ENCODE peak calls at places on chromosomes 2 and 18, in four cellular contexts. One of them, this sample, is unnamed.

GRCh38 chr2:67486041-67486796 is 89.1 kb downstream of the ETAA1 start:
- DNase-seq in suprapubic skin: no peak
- DNase-seq in ascending aorta: no peak
- DNase-seq in dorsolateral prefrontal cortex: no peak
- DNase-seq in this sample: no peak

GRCh38 chr2:57979158-57979557 is 67.4 kb upstream of the VRK2 start:
- DNase-seq in suprapubic skin: no peak
- DNase-seq in ascending aorta: no peak
- DNase-seq in dorsolateral prefrontal cortex: no peak
- DNase-seq in this sample: no peak

GRCh38 chr2:67752964-67753363 is 309.8 kb downstream of the C1D start:
- DNase-seq in suprapubic skin: no peak
- DNase-seq in ascending aorta: no peak
- DNase-seq in dorsolateral prefrontal cortex: no peak
- DNase-seq in this sample: no peak

GRCh38 chr2:227370791-227371312 is 8.3 kb downstream of the TM4SF20 start:
- DNase-seq in suprapubic skin: no peak
- DNase-seq in ascending aorta: peak
- DNase-seq in dorsolateral prefrontal cortex: no peak
- DNase-seq in this sample: no peak

GRCh38 chr2:218607436-218608115 is at the start of gene PLCD4:
- DNase-seq in suprapubic skin: no peak
- DNase-seq in ascending aorta: no peak
- DNase-seq in dorsolateral prefrontal cortex: no peak
- DNase-seq in this sample: no peak

GRCh38 chr2:203722411-203722810 is 16.0 kb downstream of the CD28 start:
- DNase-seq in suprapubic skin: no peak
- DNase-seq in ascending aorta: no peak
- DNase-seq in dorsolateral prefrontal cortex: no peak
- DNase-seq in this sample: no peak

GRCh38 chr18:62881509-62882016 is 166.2 kb downstream of the PHLPP1 start:
- DNase-seq in suprapubic skin: no peak
- DNase-seq in ascending aorta: no peak
- DNase-seq in dorsolateral prefrontal cortex: no peak
- DNase-seq in this sample: no peak

GRCh38 chr18:57898506-57899124 is 95.5 kb upstream of the ATP8B1 start:
- DNase-seq in suprapubic skin: no peak
- DNase-seq in ascending aorta: no peak
- DNase-seq in dorsolateral prefrontal cortex: no peak
- DNase-seq in this sample: no peak

GRCh38 chr2:236047886-236048540 is 120.2 kb downstream of the GBX2 start:
- DNase-seq in suprapubic skin: no peak
- DNase-seq in ascending aorta: no peak
- DNase-seq in dorsolateral prefrontal cortex: no peak
- DNase-seq in this sample: no peak

GRCh38 chr18:48708807-48709206 is 170.0 kb downstream of the CTIF start:
- DNase-seq in suprapubic skin: no peak
- DNase-seq in ascending aorta: no peak
- DNase-seq in dorsolateral prefrontal cortex: no peak
- DNase-seq in this sample: no peak

GRCh38 chr2:108026095-108026794 is 39.9 kb downstream of the SLC5A7 start:
- DNase-seq in suprapubic skin: no peak
- DNase-seq in ascending aorta: no peak
- DNase-seq in dorsolateral prefrontal cortex: no peak
- DNase-seq in this sample: no peak

GRCh38 chr2:230540332-230540731 is 124.3 kb downstream of the SP100 start:
- DNase-seq in suprapubic skin: no peak
- DNase-seq in ascending aorta: no peak
- DNase-seq in dorsolateral prefrontal cortex: no peak
- DNase-seq in this sample: no peak

GRCh38 chr18:35479911-35480586 is 17.7 kb downstream of the INO80C start:
- DNase-seq in suprapubic skin: no peak
- DNase-seq in ascending aorta: no peak
- DNase-seq in dorsolateral prefrontal cortex: no peak
- DNase-seq in this sample: no peak

GRCh38 chr2:75788925-75789324 is 78.2 kb upstream of the GCFC2 start:
- DNase-seq in suprapubic skin: no peak
- DNase-seq in ascending aorta: no peak
- DNase-seq in dorsolateral prefrontal cortex: no peak
- DNase-seq in this sample: no peak

GRCh38 chr2:62663443-62663842 is 42.1 kb upstream of the EHBP1 start:
- DNase-seq in suprapubic skin: no peak
- DNase-seq in ascending aorta: no peak
- DNase-seq in dorsolateral prefrontal cortex: no peak
- DNase-seq in this sample: no peak

GRCh38 chr2:197556456-197556855 is 40.6 kb downstream of the MOB4 start:
- DNase-seq in suprapubic skin: no peak
- DNase-seq in ascending aorta: no peak
- DNase-seq in dorsolateral prefrontal cortex: no peak
- DNase-seq in this sample: no peak

GRCh38 chr18:27696148-27696547 is 480.8 kb downstream of the CDH2 start:
- DNase-seq in suprapubic skin: no peak
- DNase-seq in ascending aorta: no peak
- DNase-seq in dorsolateral prefrontal cortex: no peak
- DNase-seq in this sample: no peak

GRCh38 chr2:201926071-201926470 is 107.6 kb upstream of the FZD7 start:
- DNase-seq in suprapubic skin: no peak
- DNase-seq in ascending aorta: no peak
- DNase-seq in dorsolateral prefrontal cortex: no peak
- DNase-seq in this sample: no peak

GRCh38 chr2:122368576-122369243 is 613.3 kb downstream of the TSN start:
- DNase-seq in suprapubic skin: no peak
- DNase-seq in ascending aorta: no peak
- DNase-seq in dorsolateral prefrontal cortex: no peak
- DNase-seq in this sample: no peak

GRCh38 chr2:158459161-158460003 is 2.6 kb downstream of the PKP4 start:
- DNase-seq in suprapubic skin: no peak
- DNase-seq in ascending aorta: no peak
- DNase-seq in dorsolateral prefrontal cortex: no peak
- DNase-seq in this sample: no peak

GRCh38 chr18:79875531-79875919 is 75.9 kb downstream of the SLC66A2 start:
- DNase-seq in suprapubic skin: peak
- DNase-seq in ascending aorta: no peak
- DNase-seq in dorsolateral prefrontal cortex: no peak
- DNase-seq in this sample: peak

GRCh38 chr18:79874553-79875530 is 76.6 kb downstream of the SLC66A2 start:
- DNase-seq in suprapubic skin: peak
- DNase-seq in ascending aorta: no peak
- DNase-seq in dorsolateral prefrontal cortex: no peak
- DNase-seq in this sample: peak

GRCh38 chr18:79876497-79876896 is 75.0 kb downstream of the SLC66A2 start:
- DNase-seq in suprapubic skin: peak
- DNase-seq in ascending aorta: no peak
- DNase-seq in dorsolateral prefrontal cortex: no peak
- DNase-seq in this sample: peak

GRCh38 chr18:79877163-79878091 is 74.0 kb downstream of the SLC66A2 start:
- DNase-seq in suprapubic skin: peak
- DNase-seq in ascending aorta: no peak
- DNase-seq in dorsolateral prefrontal cortex: peak
- DNase-seq in this sample: peak

GRCh38 chr18:79875931-79876461 is 75.5 kb downstream of the SLC66A2 start:
- DNase-seq in suprapubic skin: peak
- DNase-seq in ascending aorta: no peak
- DNase-seq in dorsolateral prefrontal cortex: no peak
- DNase-seq in this sample: peak
- H3K27ac ChIP-seq in suprapubic skin: no peak
- H3K27ac ChIP-seq in ascending aorta: no peak
- H3K27ac ChIP-seq in dorsolateral prefrontal cortex: no peak
- H3K27ac ChIP-seq in this sample: no peak

GRCh38 chr2:120874876-120875275 is 139.2 kb downstream of the GLI2 start:
- DNase-seq in suprapubic skin: no peak
- DNase-seq in ascending aorta: no peak
- DNase-seq in dorsolateral prefrontal cortex: no peak
- DNase-seq in this sample: no peak
- H3K27ac ChIP-seq in suprapubic skin: no peak
- H3K27ac ChIP-seq in ascending aorta: peak
- H3K27ac ChIP-seq in dorsolateral prefrontal cortex: no peak
- H3K27ac ChIP-seq in this sample: no peak

GRCh38 chr2:36805635-36806224 is 109.2 kb downstream of the VIT start:
- DNase-seq in suprapubic skin: no peak
- DNase-seq in ascending aorta: no peak
- DNase-seq in dorsolateral prefrontal cortex: no peak
- DNase-seq in this sample: no peak
- H3K27ac ChIP-seq in suprapubic skin: no peak
- H3K27ac ChIP-seq in ascending aorta: no peak
- H3K27ac ChIP-seq in dorsolateral prefrontal cortex: no peak
- H3K27ac ChIP-seq in this sample: no peak

GRCh38 chr2:206480620-206481019 is 37.3 kb downstream of the ADAM23 start:
- DNase-seq in suprapubic skin: no peak
- DNase-seq in ascending aorta: no peak
- DNase-seq in dorsolateral prefrontal cortex: no peak
- DNase-seq in this sample: no peak

GRCh38 chr2:206481056-206481455 is 37.7 kb downstream of the ADAM23 start:
- DNase-seq in suprapubic skin: no peak
- DNase-seq in ascending aorta: no peak
- DNase-seq in dorsolateral prefrontal cortex: no peak
- DNase-seq in this sample: no peak

GRCh38 chr2:206480161-206480560 is 36.8 kb downstream of the ADAM23 start:
- DNase-seq in suprapubic skin: no peak
- DNase-seq in ascending aorta: no peak
- DNase-seq in dorsolateral prefrontal cortex: no peak
- DNase-seq in this sample: no peak

GRCh38 chr2:206482633-206483032 is 39.3 kb downstream of the ADAM23 start:
- DNase-seq in suprapubic skin: no peak
- DNase-seq in ascending aorta: no peak
- DNase-seq in dorsolateral prefrontal cortex: no peak
- DNase-seq in this sample: no peak

DNA sequence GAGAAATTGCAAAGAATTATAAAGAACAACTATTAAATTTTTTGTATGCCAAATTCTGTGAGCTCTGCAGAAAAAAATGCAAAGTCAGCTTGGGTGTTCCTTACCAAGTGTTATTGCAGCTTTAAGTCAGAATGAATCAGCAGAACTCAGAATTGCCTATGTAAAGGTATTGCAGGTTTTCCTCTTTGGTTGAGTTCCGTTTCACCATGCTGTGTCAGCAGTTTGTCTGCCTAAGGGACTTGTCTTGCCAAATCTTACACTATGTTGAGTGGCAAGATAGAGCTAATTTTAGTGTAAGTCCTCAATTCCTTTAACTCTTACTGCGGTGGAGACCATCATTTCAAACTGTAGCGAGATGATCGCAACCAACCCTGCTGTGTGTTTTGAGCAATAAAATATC is 38.8 kb downstream of the ADAM23 start:
- DNase-seq in suprapubic skin: no peak
- DNase-seq in ascending aorta: no peak
- DNase-seq in dorsolateral prefrontal cortex: no peak
- DNase-seq in this sample: no peak
- H3K27ac ChIP-seq in suprapubic skin: no peak
- H3K27ac ChIP-seq in ascending aorta: no peak
- H3K27ac ChIP-seq in dorsolateral prefrontal cortex: no peak
- H3K27ac ChIP-seq in this sample: no peak

DNA sequence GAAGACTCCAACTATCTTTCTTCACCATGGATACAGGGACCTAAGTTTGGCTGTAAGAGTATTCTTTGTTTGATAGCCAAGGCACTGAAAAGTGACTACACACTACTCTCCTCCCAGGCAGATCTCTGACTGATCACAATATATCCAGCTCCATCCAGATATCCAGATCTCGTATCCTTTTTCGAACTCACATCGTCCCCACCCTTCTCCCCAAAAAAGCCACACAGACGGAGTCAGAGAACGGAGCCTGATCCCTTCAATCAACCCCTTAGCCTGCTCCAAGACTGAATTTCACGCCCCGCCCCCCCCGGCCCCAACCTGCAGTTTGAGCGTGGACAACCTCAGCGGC is 533 bp downstream of the DHX57 start:
- DNase-seq in suprapubic skin: no peak
- DNase-seq in ascending aorta: no peak
- DNase-seq in dorsolateral prefrontal cortex: no peak
- DNase-seq in this sample: no peak
- H3K27ac ChIP-seq in suprapubic skin: peak
- H3K27ac ChIP-seq in ascending aorta: peak
- H3K27ac ChIP-seq in dorsolateral prefrontal cortex: no peak
- H3K27ac ChIP-seq in this sample: peak